ENCODE peak calls at places on chromosome 6, in six cellular contexts. X is M059J, G is brain pericyte, B is GM12892, I is T-helper 2 cell, A is HEK293T. T is an unnamed sample.

GRCh38 chr6:35139924-35140524 is 1.1 kb downstream of the TCP11 start:
- DNase-seq in G (no peak), B (no peak), X (peak), I (no peak), A (peak), T (peak)

GRCh38 chr6:139655783-139656705 is 281.6 kb upstream of the CITED2 start:
- DNase-seq in I (no peak), X (no peak), B (no peak), A (peak), G (peak), T (no peak)

GRCh38 chr6:28543671-28544131 is 18.0 kb downstream of the GPX5 start:
- DNase-seq in A (no peak), I (no peak), G (no peak), X (no peak), B (peak), T (no peak)

GRCh38 chr6:116764961-116765841 is at the start of gene FAM162B:
- DNase-seq in I (no peak), G (no peak), A (no peak), B (peak), X (no peak), T (no peak)

GRCh38 chr6:16694789-16695188 is 66.5 kb downstream of the ATXN1 start:
- DNase-seq in X (no peak), G (no peak), A (no peak), I (no peak), B (no peak), T (no peak)

GRCh38 chr6:158786645-158787304 is 32.4 kb downstream of the EZR start:
- DNase-seq in X (no peak), B (no peak), I (no peak), G (no peak), A (no peak), T (no peak)

GRCh38 chr6:30443657-30444450 is 45.5 kb upstream of the HLA-E start:
- DNase-seq in I (no peak), B (no peak), A (no peak), X (peak), G (no peak), T (no peak)

GRCh38 chr6:13496508-13497180 is 9.2 kb upstream of the GFOD1 start:
- DNase-seq in G (no peak), X (peak), B (no peak), I (no peak), A (no peak), T (no peak)

GRCh38 chr6:148021715-148022114 is 320.9 kb upstream of the SASH1 start:
- DNase-seq in I (no peak), A (no peak), G (no peak), X (peak), B (no peak), T (no peak)

GRCh38 chr6:129105035-129105434 is 222.1 kb downstream of the LAMA2 start:
- DNase-seq in I (no peak), G (peak), X (peak), B (no peak), A (peak), T (no peak)

GRCh38 chr6:112501705-112502104 is 154.6 kb downstream of the RFPL4B start:
- DNase-seq in I (no peak), B (no peak), X (no peak), G (peak), A (peak), T (no peak)

GRCh38 chr6:111764238-111765182 is 108.7 kb downstream of the FYN start:
- DNase-seq in B (no peak), G (no peak), A (no peak), X (no peak), I (no peak), T (peak)

GRCh38 chr6:35611235-35611634 is 77.5 kb downstream of the FKBP5 start:
- DNase-seq in G (no peak), I (no peak), B (no peak), A (no peak), X (peak), T (no peak)

GRCh38 chr6:82750570-82750969 is 315.1 kb downstream of the UBE3D start:
- DNase-seq in X (peak), A (no peak), B (no peak), I (no peak), G (no peak), T (no peak)

GRCh38 chr6:127869183-127869582 is 31.7 kb downstream of the THEMIS start:
- DNase-seq in B (no peak), G (no peak), I (no peak), A (no peak), X (no peak), T (no peak)

GRCh38 chr6:12223383-12223782 is 66.8 kb upstream of the EDN1 start:
- DNase-seq in A (no peak), X (no peak), I (no peak), G (no peak), B (no peak), T (no peak)

GRCh38 chr6:111470991-111471390 is 12.0 kb downstream of the REV3L start:
- DNase-seq in X (no peak), G (no peak), I (no peak), A (no peak), B (no peak), T (no peak)

GRCh38 chr6:134519456-134519855 is 201.5 kb upstream of the SGK1 start:
- DNase-seq in I (no peak), A (no peak), G (no peak), X (no peak), B (no peak), T (no peak)

GRCh38 chr6:39902786-39903465 is 31.3 kb downstream of the MOCS1 start:
- DNase-seq in A (no peak), I (no peak), X (no peak), G (no peak), B (no peak), T (no peak)